ENCODE peak calls at places on chromosomes 3 and 15, in seven cellular contexts. M is right lobe of liver; F is AG09309; D is fibroblast of mammary gland; I is dorsolateral prefrontal cortex; U is astrocyte of the spinal cord; R is CD8-positive, alpha-beta T cell. K is an unnamed sample.

GRCh38 chr15:91306155-91306554 is 206.1 kb downstream of the SV2B start:
- DNase-seq in D (no peak), R (no peak), F (no peak), M (no peak), I (no peak), U (no peak), K (no peak)

GRCh38 chr3:89419647-89420141 is 312.3 kb downstream of the EPHA3 start:
- DNase-seq in F (no peak), U (peak), D (no peak), I (no peak), M (no peak), R (no peak), K (no peak)

GRCh38 chr3:112020653-112021052 is 13.9 kb upstream of the TMPRSS7 start:
- DNase-seq in F (no peak), M (no peak), D (no peak), R (no peak), U (no peak), I (no peak), K (no peak)

GRCh38 chr3:52432631-52433030 is 12.3 kb downstream of the SEMA3G start:
- DNase-seq in D (no peak), F (no peak), R (no peak), M (no peak), I (no peak), U (no peak), K (no peak)

GRCh38 chr3:131221731-131222130 is 159.8 kb upstream of the NUDT16 start:
- DNase-seq in I (no peak), M (no peak), R (no peak), D (peak), U (peak), F (peak), K (peak)

GRCh38 chr15:99021027-99021624 is 13.5 kb upstream of the PGPEP1L start:
- DNase-seq in U (no peak), I (no peak), M (no peak), F (no peak), D (no peak), R (no peak), K (no peak)

GRCh38 chr3:190566043-190566933 is 52.4 kb downstream of the IL1RAP start:
- DNase-seq in R (no peak), F (peak), I (peak), U (peak), D (peak), M (peak), K (peak)

GRCh38 chr15:48566669-48567068 is 78.8 kb downstream of the FBN1 start:
- DNase-seq in I (no peak), R (no peak), M (no peak), D (peak), U (peak), F (no peak), K (peak)

GRCh38 chr3:31462050-31462569 is 70.6 kb upstream of the STT3B start:
- DNase-seq in I (no peak), U (no peak), D (no peak), M (no peak), R (peak), F (no peak), K (no peak)

GRCh38 chr3:106711650-106712049 is 665.6 kb upstream of the CCDC54 start:
- DNase-seq in R (no peak), U (peak), D (peak), I (no peak), M (no peak), F (peak), K (peak)

GRCh38 chr3:143120716-143121239 is 1.2 kb downstream of the CHST2 start:
- DNase-seq in U (peak), D (peak), M (no peak), R (peak), I (no peak), F (no peak), K (no peak)
- TF ChIP-seq CTCF in U (peak), D (no peak), M (no peak), R (no peak), I (no peak), F (peak), K (no peak)

GRCh38 chr15:44727462-44728231 is 8.7 kb upstream of the TRIM69 start:
- DNase-seq in R (no peak), M (no peak), F (no peak), U (no peak), D (no peak), I (no peak), K (no peak)
- H3K4me3 ChIP-seq in R (peak), M (no peak), F (no peak), U (no peak), D (peak), I (peak), K (peak)

GRCh38 chr15:38010390-38010789 is 76.0 kb downstream of the TMCO5A start:
- DNase-seq in M (no peak), F (no peak), U (peak), D (peak), I (no peak), R (no peak), K (peak)
- TF ChIP-seq CTCF in M (no peak), F (peak), U (peak), D (peak), I (no peak), R (no peak), K (peak)

GRCh38 chr3:72427575-72427974 is 420.7 kb downstream of the SHQ1 start:
- DNase-seq in D (no peak), I (no peak), M (no peak), U (no peak), R (no peak), F (no peak), K (no peak)
- H3K4me3 ChIP-seq in D (no peak), I (no peak), M (no peak), U (no peak), R (no peak), F (no peak), K (no peak)

GRCh38 chr3:43879166-43879565 is 188.4 kb downstream of the ABHD5 start:
- DNase-seq in F (no peak), U (no peak), I (no peak), D (peak), R (no peak), M (no peak), K (no peak)
- TF ChIP-seq CTCF in F (peak), U (peak), I (no peak), D (peak), R (no peak), M (no peak), K (peak)

DNA sequence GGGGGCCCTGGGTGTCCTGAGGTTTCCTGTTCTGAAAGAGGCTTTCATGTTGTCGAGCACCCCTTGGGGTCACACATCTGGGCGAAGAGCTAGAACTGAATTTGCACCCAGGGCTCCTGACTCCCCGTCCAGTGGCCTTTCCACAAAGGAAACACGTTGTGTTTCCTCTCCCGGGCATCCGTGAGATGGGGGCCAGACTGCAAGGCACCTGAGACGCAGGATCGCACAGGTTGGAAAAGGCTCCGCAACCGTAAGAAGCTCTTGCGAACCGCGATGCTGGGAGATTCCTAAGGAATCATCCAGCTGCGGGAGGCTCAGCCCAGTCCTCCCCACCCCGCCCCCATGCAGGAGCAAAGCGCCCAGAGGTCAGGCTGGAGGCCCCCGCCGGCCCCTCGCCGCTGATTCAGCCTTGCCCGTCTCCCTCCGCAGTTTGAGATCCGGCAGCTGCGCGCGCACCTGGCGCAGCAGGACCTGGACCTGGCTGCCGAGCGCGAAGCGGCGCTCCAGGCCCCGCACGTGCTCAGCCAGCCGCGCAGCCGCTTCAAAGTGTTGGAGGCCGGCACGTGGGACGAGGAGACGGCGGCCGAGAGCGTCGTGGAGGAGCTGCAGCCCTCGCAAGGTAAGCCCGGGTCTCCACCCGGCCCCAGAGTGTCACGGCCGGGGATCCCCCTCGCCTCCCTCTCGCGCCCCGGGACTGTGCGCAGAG is 119.6 kb downstream of the ETFA start:
- DNase-seq in I (no peak), F (no peak), R (no peak), D (no peak), M (no peak), U (no peak), K (no peak)
- H3K4me3 ChIP-seq in I (no peak), F (no peak), R (no peak), D (no peak), M (no peak), U (no peak), K (no peak)

GRCh38 chr3:136545664-136546266 is 206.4 kb downstream of the STAG1 start:
- DNase-seq in R (no peak), I (no peak), D (peak), U (peak), M (no peak), F (no peak), K (peak)
- TF ChIP-seq CTCF in R (no peak), I (peak), D (peak), U (peak), M (peak), F (peak), K (peak)